ENCODE peak calls at places on chromosomes 1 and 21, in eight cellular contexts. Q is dermis microvascular lymphatic vessel endothelial cell; P is GM13976; A is MCF 10A; I is activated naive CD4-positive, alpha-beta T cell; G is heart left ventricle; R is kidney epithelial cell; B is AG09319. W is an unnamed sample.
A peak's percentile ranks its signal among the peaks of the same experiment; 100 is the strongest.

GRCh38 chr21:31577280-31577679 is 82.2 kb upstream of the SOD1 start:
- DNase-seq in Q (no peak), P (no peak), A (no peak), I (no peak), G (no peak), R (no peak), B (no peak), W (no peak)

GRCh38 chr1:102838016-102838415 is 270.3 kb downstream of the COL11A1 start:
- DNase-seq in Q (no peak), P (no peak), A (no peak), I (no peak), G (no peak), R (no peak), B (no peak), W (no peak)

GRCh38 chr1:68819190-68819829 is 322.4 kb upstream of the DEPDC1 start:
- DNase-seq in Q (no peak), P (peak; percentile 25), A (peak; percentile 35), I (no peak), G (no peak), R (peak; percentile 9), B (no peak), W (peak; percentile 20)

GRCh38 chr1:24085546-24085945 is 26.4 kb downstream of the MYOM3 start:
- DNase-seq in Q (no peak), P (no peak), A (peak; percentile 18), I (no peak), G (no peak), R (peak; percentile 16), B (peak; percentile 32), W (no peak)

GRCh38 chr1:176119549-176119948 is 87.5 kb downstream of the COP1 start:
- DNase-seq in Q (peak; percentile 15), P (peak; percentile 19), A (peak; percentile 47), I (no peak), G (no peak), R (no peak), B (no peak), W (no peak)

GRCh38 chr1:179941439-179941838 is 13.2 kb upstream of the CEP350 start:
- DNase-seq in Q (no peak), P (no peak), A (no peak), I (no peak), G (no peak), R (no peak), B (no peak), W (no peak)

GRCh38 chr1:232793944-232794343 is 11.3 kb upstream of the MAP10 start:
- DNase-seq in Q (no peak), P (no peak), A (peak; percentile 86), I (no peak), G (no peak), R (peak; percentile 32), B (no peak), W (no peak)

GRCh38 chr1:16072616-16073484 is 601 bp downstream of the FAM131C start:
- DNase-seq in Q (no peak), P (no peak), A (no peak), I (no peak), G (no peak), R (no peak), B (no peak), W (no peak)

GRCh38 chr1:170010443-170010842 is 64.1 kb downstream of the KIFAP3 start:
- DNase-seq in Q (peak; percentile 14), P (no peak), A (peak; percentile 74), I (no peak), G (peak; percentile 25), R (no peak), B (peak; percentile 31), W (peak; percentile 15)

GRCh38 chr1:67749844-67750689 is 65.1 kb downstream of the GADD45A start:
- DNase-seq in Q (peak; percentile 43), P (no peak), A (peak; percentile 97), I (no peak), G (no peak), R (peak; percentile 89), B (no peak), W (no peak)

GRCh38 chr1:175520186-175520585 is 223.2 kb downstream of the TNR start:
- DNase-seq in Q (no peak), P (no peak), A (peak; percentile 83), I (no peak), G (no peak), R (no peak), B (no peak), W (no peak)

GRCh38 chr1:21922103-21923014 is 14.8 kb downstream of the HSPG2 start:
- DNase-seq in Q (no peak), P (no peak), A (no peak), I (no peak), G (no peak), R (no peak), B (no peak), W (no peak)

GRCh38 chr1:204382714-204383083 is 23.0 kb upstream of the PLEKHA6 start:
- DNase-seq in Q (no peak), P (no peak), A (no peak), I (no peak), G (no peak), R (no peak), B (no peak), W (no peak)